ENCODE peak calls at places on chromosome 15, in eight cellular contexts. One of them, this sample, is unnamed.

GRCh38 chr15:59349715-59350420 is 22.8 kb downstream of the MYO1E start:
- DNase-seq in Peyer's patch: peak
- DNase-seq in sigmoid colon: no peak
- DNase-seq in heart left ventricle: peak
- DNase-seq in A549: peak
- DNase-seq in tibial nerve: no peak
- DNase-seq in AG04450: peak
- DNase-seq in right cardiac atrium: no peak
- DNase-seq in this sample: no peak

GRCh38 chr15:47708595-47708994 is 8.7 kb upstream of the SEMA6D start:
- DNase-seq in Peyer's patch: peak
- DNase-seq in heart left ventricle: no peak
- DNase-seq in sigmoid colon: no peak
- DNase-seq in right cardiac atrium: no peak
- DNase-seq in AG04450: no peak
- DNase-seq in A549: no peak
- DNase-seq in tibial nerve: no peak
- DNase-seq in this sample: no peak

GRCh38 chr15:78035319-78035718 is 42.2 kb downstream of the TBC1D2B start:
- DNase-seq in A549: no peak
- DNase-seq in Peyer's patch: peak
- DNase-seq in heart left ventricle: peak
- DNase-seq in right cardiac atrium: no peak
- DNase-seq in AG04450: no peak
- DNase-seq in tibial nerve: no peak
- DNase-seq in sigmoid colon: no peak
- DNase-seq in this sample: no peak

GRCh38 chr15:88900309-88900981 is 5.1 kb upstream of the HAPLN3 start:
- DNase-seq in heart left ventricle: no peak
- DNase-seq in AG04450: no peak
- DNase-seq in Peyer's patch: no peak
- DNase-seq in tibial nerve: no peak
- DNase-seq in sigmoid colon: no peak
- DNase-seq in A549: no peak
- DNase-seq in right cardiac atrium: no peak
- DNase-seq in this sample: no peak

GRCh38 chr15:66864086-66864830 is 162.2 kb downstream of the SMAD6 start:
- DNase-seq in heart left ventricle: no peak
- DNase-seq in AG04450: no peak
- DNase-seq in sigmoid colon: peak
- DNase-seq in tibial nerve: no peak
- DNase-seq in right cardiac atrium: no peak
- DNase-seq in A549: no peak
- DNase-seq in Peyer's patch: peak
- DNase-seq in this sample: no peak

GRCh38 chr15:88023956-88024355 is 232.6 kb downstream of the NTRK3 start:
- DNase-seq in Peyer's patch: no peak
- DNase-seq in right cardiac atrium: no peak
- DNase-seq in AG04450: no peak
- DNase-seq in heart left ventricle: no peak
- DNase-seq in A549: no peak
- DNase-seq in tibial nerve: no peak
- DNase-seq in sigmoid colon: no peak
- DNase-seq in this sample: no peak

GRCh38 chr15:99174567-99174966 is 69.7 kb downstream of the SYNM start:
- DNase-seq in sigmoid colon: peak
- DNase-seq in tibial nerve: no peak
- DNase-seq in AG04450: no peak
- DNase-seq in A549: no peak
- DNase-seq in heart left ventricle: peak
- DNase-seq in right cardiac atrium: no peak
- DNase-seq in Peyer's patch: no peak
- DNase-seq in this sample: no peak

GRCh38 chr15:94083467-94083991 is 147.8 kb upstream of the MCTP2 start:
- DNase-seq in sigmoid colon: peak
- DNase-seq in Peyer's patch: no peak
- DNase-seq in AG04450: peak
- DNase-seq in right cardiac atrium: peak
- DNase-seq in heart left ventricle: no peak
- DNase-seq in A549: no peak
- DNase-seq in tibial nerve: no peak
- DNase-seq in this sample: no peak

GRCh38 chr15:80170596-80170995 is 17.8 kb downstream of the FAH start:
- DNase-seq in Peyer's patch: no peak
- DNase-seq in A549: no peak
- DNase-seq in tibial nerve: no peak
- DNase-seq in heart left ventricle: no peak
- DNase-seq in sigmoid colon: peak
- DNase-seq in AG04450: no peak
- DNase-seq in right cardiac atrium: no peak
- DNase-seq in this sample: no peak

GRCh38 chr15:82832601-82833209 is 23.3 kb downstream of the WHAMM start:
- DNase-seq in A549: peak
- DNase-seq in right cardiac atrium: no peak
- DNase-seq in tibial nerve: no peak
- DNase-seq in sigmoid colon: no peak
- DNase-seq in heart left ventricle: no peak
- DNase-seq in AG04450: peak
- DNase-seq in Peyer's patch: no peak
- DNase-seq in this sample: no peak

GRCh38 chr15:56496635-56497034 is 31.7 kb upstream of the MNS1 start:
- DNase-seq in heart left ventricle: no peak
- DNase-seq in right cardiac atrium: no peak
- DNase-seq in tibial nerve: no peak
- DNase-seq in Peyer's patch: no peak
- DNase-seq in A549: peak
- DNase-seq in sigmoid colon: no peak
- DNase-seq in AG04450: peak
- DNase-seq in this sample: peak

GRCh38 chr15:92393287-92393993 is at the start of gene ST8SIA2:
- DNase-seq in heart left ventricle: peak
- DNase-seq in AG04450: no peak
- DNase-seq in Peyer's patch: no peak
- DNase-seq in right cardiac atrium: peak
- DNase-seq in tibial nerve: no peak
- DNase-seq in A549: no peak
- DNase-seq in sigmoid colon: no peak
- DNase-seq in this sample: peak

GRCh38 chr15:27767918-27768640 is 331.0 kb downstream of the OCA2 start:
- DNase-seq in heart left ventricle: no peak
- DNase-seq in Peyer's patch: no peak
- DNase-seq in sigmoid colon: no peak
- DNase-seq in right cardiac atrium: no peak
- DNase-seq in tibial nerve: no peak
- DNase-seq in AG04450: no peak
- DNase-seq in A549: no peak
- DNase-seq in this sample: no peak

GRCh38 chr15:67827561-67828378 is 2.5 kb downstream of the SKOR1 start:
- DNase-seq in right cardiac atrium: no peak
- DNase-seq in Peyer's patch: no peak
- DNase-seq in A549: no peak
- DNase-seq in tibial nerve: no peak
- DNase-seq in heart left ventricle: no peak
- DNase-seq in sigmoid colon: no peak
- DNase-seq in AG04450: no peak
- DNase-seq in this sample: no peak

GRCh38 chr15:95684693-95685115 is 645.8 kb upstream of the NR2F2 start:
- DNase-seq in Peyer's patch: no peak
- DNase-seq in tibial nerve: no peak
- DNase-seq in AG04450: peak
- DNase-seq in A549: peak
- DNase-seq in heart left ventricle: no peak
- DNase-seq in sigmoid colon: no peak
- DNase-seq in right cardiac atrium: no peak
- DNase-seq in this sample: no peak

GRCh38 chr15:63940956-63941620 is 105.2 kb downstream of the DAPK2 start:
- DNase-seq in A549: no peak
- DNase-seq in Peyer's patch: no peak
- DNase-seq in tibial nerve: no peak
- DNase-seq in right cardiac atrium: no peak
- DNase-seq in sigmoid colon: no peak
- DNase-seq in AG04450: no peak
- DNase-seq in heart left ventricle: no peak
- DNase-seq in this sample: peak

GRCh38 chr15:56719774-56720555 is 13.3 kb downstream of the ZNF280D start:
- DNase-seq in AG04450: no peak
- DNase-seq in heart left ventricle: no peak
- DNase-seq in tibial nerve: no peak
- DNase-seq in Peyer's patch: no peak
- DNase-seq in A549: no peak
- DNase-seq in right cardiac atrium: no peak
- DNase-seq in sigmoid colon: no peak
- DNase-seq in this sample: no peak

GRCh38 chr15:62390793-62391543 is 225.9 kb upstream of the C2CD4B start:
- DNase-seq in Peyer's patch: peak
- DNase-seq in AG04450: no peak
- DNase-seq in right cardiac atrium: peak
- DNase-seq in sigmoid colon: peak
- DNase-seq in A549: peak
- DNase-seq in tibial nerve: no peak
- DNase-seq in heart left ventricle: peak
- DNase-seq in this sample: peak

GRCh38 chr15:88476635-88477038 is 9.1 kb downstream of the MRPS11 start:
- DNase-seq in heart left ventricle: peak
- DNase-seq in right cardiac atrium: no peak
- DNase-seq in AG04450: peak
- DNase-seq in tibial nerve: no peak
- DNase-seq in Peyer's patch: no peak
- DNase-seq in A549: peak
- DNase-seq in sigmoid colon: no peak
- DNase-seq in this sample: peak

GRCh38 chr15:73988075-73988969 is 3.8 kb downstream of the STOML1 start:
- DNase-seq in A549: no peak
- DNase-seq in right cardiac atrium: peak
- DNase-seq in heart left ventricle: no peak
- DNase-seq in AG04450: no peak
- DNase-seq in tibial nerve: no peak
- DNase-seq in Peyer's patch: no peak
- DNase-seq in sigmoid colon: peak
- DNase-seq in this sample: no peak

GRCh38 chr15:61084502-61084901 is 144.6 kb downstream of the RORA start:
- DNase-seq in heart left ventricle: no peak
- DNase-seq in tibial nerve: no peak
- DNase-seq in A549: no peak
- DNase-seq in right cardiac atrium: no peak
- DNase-seq in Peyer's patch: no peak
- DNase-seq in AG04450: no peak
- DNase-seq in sigmoid colon: no peak
- DNase-seq in this sample: no peak

GRCh38 chr15:81302605-81303204 is 21.2 kb downstream of the STARD5 start:
- DNase-seq in tibial nerve: no peak
- DNase-seq in heart left ventricle: no peak
- DNase-seq in Peyer's patch: peak
- DNase-seq in A549: no peak
- DNase-seq in right cardiac atrium: no peak
- DNase-seq in AG04450: no peak
- DNase-seq in sigmoid colon: no peak
- DNase-seq in this sample: no peak

GRCh38 chr15:42102646-42103235 is 8.4 kb upstream of the PLA2G4D start:
- DNase-seq in A549: no peak
- DNase-seq in Peyer's patch: no peak
- DNase-seq in right cardiac atrium: no peak
- DNase-seq in tibial nerve: no peak
- DNase-seq in sigmoid colon: no peak
- DNase-seq in heart left ventricle: no peak
- DNase-seq in AG04450: peak
- DNase-seq in this sample: no peak

GRCh38 chr15:61501815-61502214 is 272.7 kb upstream of the RORA start:
- DNase-seq in heart left ventricle: no peak
- DNase-seq in Peyer's patch: no peak
- DNase-seq in tibial nerve: no peak
- DNase-seq in right cardiac atrium: no peak
- DNase-seq in A549: no peak
- DNase-seq in AG04450: no peak
- DNase-seq in sigmoid colon: no peak
- DNase-seq in this sample: no peak

GRCh38 chr15:35696767-35697231 is 150.8 kb upstream of the DPH6 start:
- DNase-seq in tibial nerve: no peak
- DNase-seq in Peyer's patch: no peak
- DNase-seq in sigmoid colon: no peak
- DNase-seq in right cardiac atrium: no peak
- DNase-seq in A549: peak
- DNase-seq in heart left ventricle: no peak
- DNase-seq in AG04450: peak
- DNase-seq in this sample: no peak

DNA sequence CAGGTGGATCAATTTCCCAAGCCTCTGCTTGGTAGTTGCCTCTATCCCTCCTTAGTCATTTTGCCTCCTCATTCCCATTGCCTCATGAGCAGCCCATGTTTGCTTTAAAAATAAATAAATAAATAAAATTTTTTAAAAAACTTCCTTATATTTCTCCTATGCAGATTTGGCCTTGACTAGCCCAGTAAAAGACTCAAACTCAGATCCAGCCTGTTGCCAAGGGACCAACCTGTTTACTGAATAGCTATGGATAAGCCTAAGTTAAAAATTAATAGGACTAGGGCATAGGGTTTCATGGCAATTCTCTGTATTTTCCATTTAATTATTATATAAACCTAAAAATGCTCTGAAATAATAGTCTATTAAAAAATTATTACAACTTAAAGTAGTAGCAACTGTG is 384.4 kb downstream of the RSL24D1 start:
- DNase-seq in right cardiac atrium: no peak
- DNase-seq in sigmoid colon: no peak
- DNase-seq in Peyer's patch: no peak
- DNase-seq in heart left ventricle: no peak
- DNase-seq in AG04450: no peak
- DNase-seq in tibial nerve: no peak
- DNase-seq in A549: no peak
- DNase-seq in this sample: no peak
- H3K4me3 ChIP-seq in right cardiac atrium: no peak
- H3K4me3 ChIP-seq in sigmoid colon: no peak
- H3K4me3 ChIP-seq in Peyer's patch: no peak
- H3K4me3 ChIP-seq in heart left ventricle: no peak
- H3K4me3 ChIP-seq in AG04450: no peak
- H3K4me3 ChIP-seq in tibial nerve: no peak
- H3K4me3 ChIP-seq in A549: no peak
- H3K4me3 ChIP-seq in this sample: no peak

GRCh38 chr15:71653986-71654713 is 156.2 kb upstream of the NR2E3 start:
- DNase-seq in A549: no peak
- DNase-seq in AG04450: no peak
- DNase-seq in tibial nerve: no peak
- DNase-seq in right cardiac atrium: no peak
- DNase-seq in sigmoid colon: no peak
- DNase-seq in heart left ventricle: no peak
- DNase-seq in Peyer's patch: no peak
- DNase-seq in this sample: no peak
- H3K27ac ChIP-seq in A549: no peak
- H3K27ac ChIP-seq in AG04450: no peak
- H3K27ac ChIP-seq in tibial nerve: peak
- H3K27ac ChIP-seq in right cardiac atrium: no peak
- H3K27ac ChIP-seq in sigmoid colon: no peak
- H3K27ac ChIP-seq in heart left ventricle: peak
- H3K27ac ChIP-seq in Peyer's patch: no peak
- H3K27ac ChIP-seq in this sample: no peak

GRCh38 chr15:84983299-84983698 is 1.6 kb downstream of the PDE8A start:
- DNase-seq in tibial nerve: no peak
- DNase-seq in right cardiac atrium: no peak
- DNase-seq in sigmoid colon: no peak
- DNase-seq in A549: no peak
- DNase-seq in AG04450: no peak
- DNase-seq in heart left ventricle: no peak
- DNase-seq in Peyer's patch: no peak
- DNase-seq in this sample: no peak
- H3K4me3 ChIP-seq in tibial nerve: peak
- H3K4me3 ChIP-seq in right cardiac atrium: peak
- H3K4me3 ChIP-seq in sigmoid colon: peak
- H3K4me3 ChIP-seq in A549: peak
- H3K4me3 ChIP-seq in AG04450: peak
- H3K4me3 ChIP-seq in heart left ventricle: peak
- H3K4me3 ChIP-seq in Peyer's patch: peak
- H3K4me3 ChIP-seq in this sample: no peak

GRCh38 chr15:51536965-51537574 is 85.5 kb downstream of the DMXL2 start:
- DNase-seq in Peyer's patch: no peak
- DNase-seq in sigmoid colon: no peak
- DNase-seq in tibial nerve: no peak
- DNase-seq in A549: peak
- DNase-seq in right cardiac atrium: no peak
- DNase-seq in heart left ventricle: no peak
- DNase-seq in AG04450: no peak
- DNase-seq in this sample: no peak
- H3K27ac ChIP-seq in Peyer's patch: no peak
- H3K27ac ChIP-seq in sigmoid colon: no peak
- H3K27ac ChIP-seq in tibial nerve: no peak
- H3K27ac ChIP-seq in A549: no peak
- H3K27ac ChIP-seq in right cardiac atrium: no peak
- H3K27ac ChIP-seq in heart left ventricle: no peak
- H3K27ac ChIP-seq in AG04450: no peak
- H3K27ac ChIP-seq in this sample: no peak